ENCODE peak calls at places on chromosomes 13 and 19, in four cellular contexts. A, C, B and H are unnamed samples.

GRCh38 chr19:42693760-42694350 is 46.4 kb downstream of the PSG3 start:
- DNase-seq in B (no peak), A (no peak), C (no peak), H (no peak)

GRCh38 chr13:80116107-80116506 is 224.8 kb downstream of the SPRY2 start:
- DNase-seq in B (no peak), C (no peak), A (no peak), H (no peak)

GRCh38 chr13:83048419-83048818 is 833.9 kb downstream of the SLITRK1 start:
- DNase-seq in A (no peak), C (no peak), B (no peak), H (no peak)

GRCh38 chr13:113112893-113113845 is 7.6 kb downstream of the F7 start:
- DNase-seq in B (no peak), C (no peak), A (no peak), H (peak; percentile 10)

GRCh38 chr19:4343056-4343844 is at the start of gene MPND:
- DNase-seq in B (peak; percentile 90), A (peak; percentile 94), C (peak; percentile 95), H (peak; percentile 96)

GRCh38 chr19:28596561-28597071 is 616.3 kb downstream of the UQCRFS1 start:
- DNase-seq in C (no peak), A (no peak), B (no peak), H (no peak)

GRCh38 chr13:46761866-46762265 is 35.1 kb downstream of the ESD start:
- DNase-seq in C (no peak), B (no peak), A (no peak), H (no peak)

GRCh38 chr19:37251308-37252229 is 33.6 kb downstream of the ZNF383 start:
- DNase-seq in A (peak; percentile 50), C (no peak), B (no peak), H (peak; percentile 70)

GRCh38 chr19:20325151-20325550 is 158.1 kb downstream of the ZNF486 start:
- DNase-seq in C (no peak), A (no peak), B (no peak), H (no peak)

GRCh38 chr19:48351341-48351752 is 12.4 kb downstream of the TMEM143 start:
- DNase-seq in A (peak; percentile 66), C (peak; percentile 66), B (peak; percentile 44), H (peak; percentile 84)

GRCh38 chr13:113991191-113991669 is 17.4 kb upstream of the C13orf46 start:
- DNase-seq in C (peak; percentile 53), B (no peak), A (no peak), H (no peak)

GRCh38 chr13:20019033-20019432 is 60.5 kb downstream of the ZMYM2 start:
- DNase-seq in C (no peak), B (no peak), A (no peak), H (no peak)

GRCh38 chr19:53991224-53992113 is at the start of gene CACNG6:
- DNase-seq in C (peak; percentile 94), A (no peak), B (no peak), H (peak; percentile 52)

GRCh38 chr13:31042501-31043165 is 110.2 kb downstream of the TEX26 start:
- DNase-seq in C (no peak), B (no peak), A (no peak), H (no peak)

GRCh38 chr13:31043891-31044657 is 111.6 kb downstream of the TEX26 start:
- DNase-seq in B (peak; percentile 65), A (peak; percentile 65), C (peak; percentile 86), H (peak; percentile 87)

GRCh38 chr13:31045621-31046081 is 113.2 kb downstream of the TEX26 start:
- DNase-seq in C (no peak), B (no peak), A (no peak), H (peak; percentile 88)

GRCh38 chr13:31046711-31047279 is 114.3 kb downstream of the TEX26 start:
- DNase-seq in B (no peak), A (no peak), C (peak; percentile 57), H (no peak)

GRCh38 chr13:31044658-31045620 is 112.5 kb downstream of the TEX26 start:
- DNase-seq in B (no peak), A (no peak), C (no peak), H (no peak)
- TF ChIP-seq CTCF in B (no peak), A (no peak), C (no peak), H (no peak)

GRCh38 chr19:18789883-18790565 is 1.1 kb downstream of the COMP start:
- DNase-seq in C (peak; percentile 32), A (peak; percentile 24), B (no peak), H (no peak)
- H3K27me3 ChIP-seq in C (peaks cover 100% of the 10 kb centered on the region), A (no peaks in the 10 kb centered on the region), B (peaks cover 96% of the 10 kb centered on the region), H (peaks cover 90% of the 10 kb centered on the region)

DNA sequence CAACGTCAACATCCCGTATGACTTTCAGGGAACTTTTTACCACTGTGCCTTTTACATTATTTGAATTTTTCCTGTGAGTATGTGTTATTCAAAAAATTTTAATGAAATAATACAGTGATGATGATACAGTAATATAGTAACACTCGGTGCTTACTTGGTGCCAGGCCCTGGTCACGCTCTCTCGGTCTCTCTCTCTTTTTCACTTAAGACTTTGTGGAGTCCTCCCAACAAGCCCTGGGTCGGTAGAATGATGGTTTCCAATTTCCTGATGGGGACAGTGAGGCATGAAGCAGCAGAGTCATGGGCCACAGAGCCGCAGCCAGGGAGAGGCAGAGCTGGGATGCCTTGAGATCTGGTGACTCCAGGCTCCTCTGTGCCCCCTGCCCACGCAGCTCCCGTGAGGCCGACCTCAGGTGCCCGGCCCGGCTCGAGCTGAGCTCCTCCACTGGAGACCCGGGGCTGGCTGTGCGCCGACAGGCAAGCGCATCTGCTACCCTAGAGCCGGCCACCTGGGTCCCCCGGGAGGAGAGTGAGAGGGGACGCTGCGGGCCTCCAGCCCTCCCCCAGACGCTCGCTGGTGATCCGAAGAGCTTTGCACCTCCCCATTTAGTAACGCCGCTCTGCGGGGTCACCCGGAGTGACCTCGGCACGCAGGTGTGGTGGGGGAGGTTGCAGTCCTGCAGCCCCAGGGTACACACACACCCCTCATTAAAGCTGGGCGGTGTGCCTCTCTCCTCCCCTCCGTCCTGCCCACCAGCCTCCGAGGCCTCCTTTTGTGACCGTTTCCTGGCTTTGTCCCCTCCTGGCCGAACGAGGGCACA is 4.4 kb upstream of the SBK3 start:
- DNase-seq in C (no peak), B (no peak), A (no peak), H (no peak)
- TF ChIP-seq CTCF in C (no peak), B (no peak), A (no peak), H (no peak)

GRCh38 chr13:27988520-27988919 is at the start of gene URAD:
- DNase-seq in A (no peak), C (no peak), B (no peak), H (no peak)

DNA sequence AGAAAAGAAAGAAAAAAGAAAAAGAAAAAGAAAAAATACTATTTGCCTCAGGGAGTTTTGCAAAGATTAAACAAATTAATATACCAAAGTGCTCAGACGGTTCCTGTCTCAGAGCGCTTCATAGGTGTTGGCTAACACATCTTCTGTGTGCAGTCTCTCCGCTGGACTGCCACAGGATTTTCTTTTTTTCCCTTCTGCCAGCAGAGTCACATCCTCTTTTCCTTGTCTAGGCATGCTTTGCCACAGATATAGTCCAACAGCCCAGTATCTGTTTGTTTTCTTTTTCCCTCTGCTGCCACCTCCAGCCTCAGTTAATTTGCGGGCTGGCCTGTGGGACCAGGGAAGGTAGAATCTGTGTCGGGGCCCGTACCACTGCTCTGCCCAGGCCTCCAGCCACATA is 3.4 kb upstream of the URAD start:
- DNase-seq in B (no peak), A (no peak), C (no peak), H (no peak)
- H3K27me3 ChIP-seq in B (peaks cover 20% of the 10 kb centered on the region), A (no peaks in the 10 kb centered on the region), C (peaks cover 52% of the 10 kb centered on the region), H (peaks cover 25% of the 10 kb centered on the region)